ENCODE peak calls at places on chromosome 14, in ten cellular contexts. M is upper lobe of right lung, Y is adrenal gland, P is Peyer's patch, D is Panc1, V is spleen, L is left ventricle myocardium inferior, N is OCI-LY7, W is RWPE2, X is heart right ventricle. B is an unnamed sample. For H3K4me1, the result is how much of the 10 kb centered on the place peaks cover.

GRCh38 chr14:47675489-47676300 is at the start of gene MDGA2:
- DNase-seq in M (peak), Y (no peak), P (no peak), D (no peak), V (peak), L (no peak), N (no peak), W (no peak), X (no peak), B (peak)

GRCh38 chr14:70317091-70317968 is 42.2 kb downstream of the COX16 start:
- DNase-seq in M (no peak), Y (no peak), P (no peak), D (no peak), V (no peak), L (no peak), N (no peak), W (no peak), X (no peak), B (no peak)

GRCh38 chr14:52052289-52052943 is 16.4 kb downstream of the NID2 start:
- DNase-seq in M (no peak), Y (no peak), P (no peak), D (no peak), V (no peak), L (no peak), N (no peak), W (no peak), X (no peak), B (no peak)

GRCh38 chr14:95433094-95433478 is 83.4 kb downstream of the SYNE3 start:
- DNase-seq in M (no peak), Y (no peak), P (no peak), D (no peak), V (no peak), L (no peak), N (no peak), W (no peak), X (no peak), B (no peak)

GRCh38 chr14:75273272-75274044 is 5.2 kb upstream of the FOS start:
- DNase-seq in M (peak), Y (no peak), P (no peak), D (no peak), V (peak), L (no peak), N (no peak), W (no peak), X (no peak), B (peak)

GRCh38 chr14:30194769-30195168 is 267.1 kb upstream of the PRKD1 start:
- DNase-seq in M (no peak), Y (no peak), P (no peak), D (no peak), V (no peak), L (no peak), N (no peak), W (no peak), X (no peak), B (no peak)

GRCh38 chr14:96574633-96575191 is 72.5 kb downstream of the PAPOLA start:
- DNase-seq in M (no peak), Y (peak), P (no peak), D (no peak), V (no peak), L (no peak), N (no peak), W (no peak), X (no peak), B (no peak)

GRCh38 chr14:21241218-21241819 is 27.9 kb downstream of the HNRNPC start:
- DNase-seq in M (no peak), Y (no peak), P (no peak), D (no peak), V (no peak), L (no peak), N (peak), W (no peak), X (no peak), B (peak)

GRCh38 chr14:104527857-104528459 is 51.6 kb upstream of the C14orf180 start:
- DNase-seq in M (no peak), Y (no peak), P (no peak), D (no peak), V (no peak), L (no peak), N (no peak), W (no peak), X (no peak), B (no peak)

GRCh38 chr14:75864352-75864751 is 117.4 kb downstream of the TGFB3 start:
- DNase-seq in M (no peak), Y (no peak), P (no peak), D (no peak), V (no peak), L (no peak), N (no peak), W (no peak), X (no peak), B (no peak)

GRCh38 chr14:102620413-102620812 is 28.0 kb downstream of the RCOR1 start:
- DNase-seq in M (no peak), Y (no peak), P (no peak), D (no peak), V (no peak), L (no peak), N (no peak), W (no peak), X (no peak), B (no peak)

GRCh38 chr14:88804035-88804434 is 11.3 kb upstream of the EML5 start:
- DNase-seq in M (no peak), Y (no peak), P (no peak), D (no peak), V (no peak), L (no peak), N (no peak), W (no peak), X (no peak), B (no peak)

GRCh38 chr14:72104011-72104613 is 171.9 kb downstream of the RGS6 start:
- DNase-seq in M (no peak), Y (no peak), P (no peak), D (no peak), V (no peak), L (no peak), N (peak), W (no peak), X (no peak), B (peak)

GRCh38 chr14:104086210-104086660 is 735 bp downstream of the ASPG start:
- DNase-seq in M (peak), Y (no peak), P (no peak), D (no peak), V (no peak), L (peak), N (no peak), W (peak), X (no peak), B (peak)

GRCh38 chr14:51867753-51868152 is 7.3 kb downstream of the GNG2 start:
- DNase-seq in M (no peak), Y (no peak), P (no peak), D (no peak), V (no peak), L (no peak), N (no peak), W (no peak), X (no peak), B (no peak)

GRCh38 chr14:70011098-70011497 is 131.9 kb downstream of the SMOC1 start:
- DNase-seq in M (no peak), Y (no peak), P (no peak), D (no peak), V (no peak), L (no peak), N (no peak), W (no peak), X (no peak), B (no peak)

GRCh38 chr14:32436993-32437392 is 107.9 kb downstream of the AKAP6 start:
- DNase-seq in M (no peak), Y (no peak), P (no peak), D (no peak), V (no peak), L (no peak), N (no peak), W (no peak), X (no peak), B (no peak)

GRCh38 chr14:38003746-38004609 is 203.7 kb upstream of the SSTR1 start:
- DNase-seq in M (no peak), Y (no peak), P (no peak), D (no peak), V (no peak), L (no peak), N (no peak), W (no peak), X (no peak), B (no peak)

GRCh38 chr14:89447182-89447970 is 30.3 kb upstream of the FOXN3 start:
- DNase-seq in M (no peak), Y (no peak), P (no peak), D (no peak), V (peak), L (no peak), N (peak), W (no peak), X (no peak), B (no peak)

GRCh38 chr14:73714656-73715081 is 485 bp upstream of the PNMA1 start:
- DNase-seq in M (no peak), Y (no peak), P (no peak), D (no peak), V (no peak), L (no peak), N (no peak), W (no peak), X (no peak), B (no peak)

GRCh38 chr14:68675233-68675577 is 117.7 kb downstream of the ZFP36L1 start:
- DNase-seq in M (no peak), Y (no peak), P (no peak), D (no peak), V (no peak), L (no peak), N (no peak), W (no peak), X (no peak), B (no peak)

GRCh38 chr14:53968756-53969155 is 12.1 kb upstream of the BMP4 start:
- DNase-seq in M (no peak), Y (no peak), P (no peak), D (no peak), V (no peak), L (no peak), N (no peak), W (no peak), X (no peak), B (no peak)

GRCh38 chr14:64137657-64138290 is 156.4 kb downstream of the ESR2 start:
- DNase-seq in M (no peak), Y (peak), P (no peak), D (no peak), V (no peak), L (no peak), N (peak), W (no peak), X (no peak), B (peak)

GRCh38 chr14:33950320-33951182 is at the start of gene EGLN3:
- DNase-seq in M (peak), Y (peak), P (peak), D (no peak), V (peak), L (peak), N (no peak), W (peak), X (peak), B (peak)

GRCh38 chr14:33505295-33505962 is 445.4 kb downstream of the EGLN3 start:
- DNase-seq in M (no peak), Y (no peak), P (no peak), D (no peak), V (no peak), L (no peak), N (no peak), W (no peak), X (peak), B (no peak)

GRCh38 chr14:64671591-64671990 is 32.6 kb upstream of the PLEKHG3 start:
- DNase-seq in M (no peak), Y (no peak), P (no peak), D (peak), V (no peak), L (no peak), N (peak), W (no peak), X (peak), B (peak)

GRCh38 chr14:28773917-28774691 is 7.5 kb downstream of the FOXG1 start:
- DNase-seq in M (no peak), Y (no peak), P (no peak), D (no peak), V (no peak), L (no peak), N (no peak), W (peak), X (no peak), B (peak)

DNA sequence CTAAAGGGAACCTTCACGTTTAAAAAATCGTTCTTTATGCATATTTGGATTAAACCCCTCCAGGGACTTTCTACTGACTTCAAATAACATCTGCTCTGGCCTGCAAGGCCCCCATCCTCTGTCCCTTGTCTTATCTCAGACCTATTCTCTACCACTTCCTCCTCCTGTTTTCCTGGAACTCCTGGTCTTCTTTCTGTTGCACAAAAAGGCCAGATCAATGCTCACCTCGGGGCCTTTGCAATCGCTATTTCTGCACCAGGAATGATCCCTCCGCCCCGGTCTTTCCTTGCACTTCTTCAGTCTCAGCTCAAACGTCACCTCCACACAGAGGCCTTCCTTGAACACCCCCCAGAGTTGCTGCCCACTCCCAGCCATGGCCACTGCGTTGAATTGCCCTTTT is 57.6 kb upstream of the BEGAIN start:
- DNase-seq in M (no peak), Y (no peak), P (no peak), D (no peak), V (no peak), L (no peak), N (no peak), W (no peak), X (no peak), B (no peak)
- TF ChIP-seq CTCF in M (no peak), Y (no peak), P (no peak), D (no peak), V (no peak), L (no peak), N (no peak), W (no peak), X (no peak), B (no peak)

GRCh38 chr14:22508662-22509035 is 80.4 kb downstream of the DAD1 start:
- DNase-seq in M (no peak), Y (no peak), P (no peak), D (no peak), V (no peak), L (no peak), N (no peak), W (no peak), X (no peak), B (no peak)
- H3K4me1 ChIP-seq in M (under half), Y (under half), P (under half), D (under half), V (under half), L (half or more), N (half or more), W (under half), X (under half), B (under half)

GRCh38 chr14:101090976-101091375 is 187.5 kb upstream of the RTL1 start:
- DNase-seq in M (no peak), Y (no peak), P (no peak), D (no peak), V (no peak), L (no peak), N (no peak), W (no peak), X (no peak), B (no peak)

GRCh38 chr14:101088395-101088667 is 184.8 kb upstream of the RTL1 start:
- DNase-seq in M (no peak), Y (no peak), P (no peak), D (no peak), V (peak), L (no peak), N (no peak), W (no peak), X (no peak), B (no peak)

GRCh38 chr14:101086926-101087325 is 183.4 kb upstream of the RTL1 start:
- DNase-seq in M (peak), Y (no peak), P (peak), D (no peak), V (no peak), L (no peak), N (no peak), W (no peak), X (no peak), B (no peak)

GRCh38 chr14:101088714-101089113 is 185.2 kb upstream of the RTL1 start:
- DNase-seq in M (no peak), Y (no peak), P (no peak), D (no peak), V (no peak), L (no peak), N (no peak), W (no peak), X (no peak), B (no peak)

DNA sequence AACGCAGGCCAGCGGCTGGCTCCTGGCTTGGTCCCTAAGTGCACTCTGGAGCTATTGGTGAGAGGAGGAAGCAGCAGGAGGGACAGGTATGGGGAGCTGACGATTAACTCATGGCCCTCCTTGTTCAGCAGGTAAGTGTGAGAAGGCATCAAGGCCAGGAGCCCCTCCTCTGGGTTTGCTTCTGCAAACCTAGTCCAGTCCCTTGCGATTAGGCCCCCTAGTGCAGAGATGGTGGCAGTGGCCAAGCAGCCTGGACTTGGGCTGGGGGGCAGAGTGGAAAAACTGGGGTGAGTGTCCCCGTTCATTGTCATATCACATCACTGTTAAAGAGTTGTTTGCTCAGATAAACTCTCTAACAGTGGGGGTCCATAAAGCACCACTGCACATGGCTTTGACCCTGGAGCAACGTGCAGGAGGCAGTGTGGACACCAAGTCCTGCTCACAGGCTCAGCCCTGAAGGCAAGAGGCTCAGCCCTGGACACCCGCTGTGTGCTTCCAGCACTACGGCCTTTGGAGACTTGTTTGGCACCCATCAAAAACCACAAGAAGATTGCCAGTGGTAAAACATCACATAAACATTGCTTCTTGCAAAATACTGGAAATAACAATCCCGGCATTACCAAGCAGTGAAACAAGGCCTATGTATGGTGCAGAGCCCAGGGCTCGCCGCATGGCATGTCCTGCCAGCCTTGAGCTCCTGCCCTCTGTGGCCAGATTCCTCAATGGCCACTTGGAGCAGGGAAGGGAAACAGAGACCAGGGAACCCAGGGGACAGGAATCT is 184.3 kb upstream of the RTL1 start:
- DNase-seq in M (peak), Y (no peak), P (peak), D (no peak), V (peak), L (no peak), N (no peak), W (no peak), X (no peak), B (no peak)
- TF ChIP-seq CTCF in M (no peak), Y (no peak), P (no peak), D (no peak), V (no peak), L (no peak), N (no peak), W (no peak), X (no peak), B (no peak)

GRCh38 chr14:91356218-91356763 is 61.3 kb downstream of the CCDC88C start:
- DNase-seq in M (no peak), Y (no peak), P (no peak), D (no peak), V (peak), L (no peak), N (peak), W (peak), X (no peak), B (no peak)

GRCh38 chr14:91354979-91355685 is 62.5 kb downstream of the CCDC88C start:
- DNase-seq in M (no peak), Y (no peak), P (no peak), D (no peak), V (peak), L (no peak), N (peak), W (no peak), X (no peak), B (no peak)

GRCh38 chr14:91357731-91358319 is 59.8 kb downstream of the CCDC88C start:
- DNase-seq in M (no peak), Y (no peak), P (no peak), D (no peak), V (peak), L (no peak), N (peak), W (no peak), X (no peak), B (no peak)

GRCh38 chr14:91358654-91359210 is 58.9 kb downstream of the CCDC88C start:
- DNase-seq in M (no peak), Y (no peak), P (no peak), D (no peak), V (peak), L (no peak), N (peak), W (no peak), X (no peak), B (no peak)

DNA sequence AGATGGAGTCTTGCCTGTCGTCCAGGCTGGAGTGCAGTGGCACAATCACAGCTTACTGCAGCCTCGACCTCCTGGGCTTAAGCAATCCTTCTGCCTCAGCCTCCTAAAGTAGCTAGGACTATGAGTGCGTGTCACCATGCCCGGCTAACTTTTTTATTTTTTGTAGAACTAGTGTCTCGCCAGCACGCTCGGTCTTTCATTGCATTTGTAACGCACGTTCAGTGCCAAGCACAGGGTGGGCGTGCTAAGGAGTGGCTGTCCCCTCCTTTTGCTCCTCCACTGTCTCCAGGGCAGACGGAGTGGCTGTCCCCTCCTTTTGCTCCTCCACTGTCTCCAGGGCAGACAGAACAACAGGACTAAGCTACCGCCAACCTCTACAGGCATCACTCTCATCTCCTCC is 60.3 kb downstream of the CCDC88C start:
- DNase-seq in M (no peak), Y (no peak), P (no peak), D (no peak), V (peak), L (no peak), N (peak), W (no peak), X (no peak), B (no peak)
- H3K4me1 ChIP-seq in M (under half), Y (under half), P (under half), D (under half), V (under half), L (under half), N (half or more), W (under half), X (under half), B (under half)

DNA sequence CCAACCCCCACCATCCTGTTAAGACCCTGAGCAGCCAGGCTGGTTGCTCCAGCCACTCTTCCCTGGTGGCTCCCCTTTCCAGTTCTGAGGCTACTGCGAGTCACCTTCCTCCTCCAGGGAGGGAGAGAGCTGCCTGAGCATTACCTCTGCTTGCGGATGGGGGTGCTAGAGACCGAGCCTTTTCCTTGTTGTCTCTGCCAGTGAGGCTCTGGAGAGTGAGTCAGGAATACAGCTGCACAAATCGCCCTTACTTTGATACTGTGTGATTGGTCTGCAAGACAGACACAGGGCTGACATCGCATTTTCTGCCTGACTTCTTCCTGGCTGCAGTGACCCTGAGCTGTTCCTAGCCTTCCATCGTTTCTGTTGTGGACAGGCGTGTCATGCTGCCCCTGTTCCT is 94.3 kb downstream of the SLC25A47 start:
- DNase-seq in M (no peak), Y (peak), P (peak), D (peak), V (peak), L (no peak), N (no peak), W (no peak), X (peak), B (peak)
- TF ChIP-seq CTCF in M (peak), Y (peak), P (no peak), D (peak), V (peak), L (peak), N (no peak), W (peak), X (peak), B (peak)

B was measured in hepatocyte.